ENCODE peak calls at places on chromosomes 6 and 20, in four cellular contexts. K, E, I and U are unnamed samples.

GRCh38 chr6:162151050-162151658 is 576.4 kb downstream of the PRKN start:
- DNase-seq in K (no peak), E (no peak), I (no peak), U (no peak)

GRCh38 chr20:61697666-61698597 is 367.7 kb downstream of the TAF4 start:
- DNase-seq in K (no peak), E (no peak), I (no peak), U (no peak)

GRCh38 chr6:63802606-63803206 is 167.1 kb downstream of the PHF3 start:
- DNase-seq in E (no peak), K (no peak), I (no peak), U (no peak)

GRCh38 chr20:57589123-57589727 is 28.3 kb downstream of the PCK1 start:
- DNase-seq in E (no peak), I (no peak), K (no peak), U (no peak)

GRCh38 chr6:19538086-19538485 is 299.1 kb upstream of the ID4 start:
- DNase-seq in K (no peak), I (no peak), E (no peak), U (peak; percentile 30)

GRCh38 chr6:143224516-143224915 is 163.8 kb downstream of the AIG1 start:
- DNase-seq in I (no peak), K (no peak), E (no peak), U (no peak)

GRCh38 chr6:75530696-75531095 is 37.1 kb upstream of the FILIP1 start:
- DNase-seq in K (no peak), I (no peak), E (no peak), U (no peak)

GRCh38 chr6:36677753-36678487 is 594 bp upstream of the CDKN1A start:
- DNase-seq in E (no peak), I (no peak), K (no peak), U (no peak)

GRCh38 chr20:1005452-1006027 is 3.4 kb upstream of the RSPO4 start:
- DNase-seq in E (peak; percentile 56), I (no peak), K (no peak), U (no peak)

GRCh38 chr6:30937265-30937664 is 3.5 kb upstream of the MUCL3 start:
- DNase-seq in E (no peak), K (no peak), I (no peak), U (no peak)

GRCh38 chr20:39986231-39986904 is 702.7 kb downstream of the MAFB start:
- DNase-seq in E (no peak), I (no peak), K (peak; percentile 63), U (peak; percentile 73)

GRCh38 chr20:61407561-61407960 is 155.5 kb downstream of the CDH4 start:
- DNase-seq in K (no peak), E (no peak), I (no peak), U (no peak)

GRCh38 chr6:48141975-48142374 is 31.0 kb upstream of the PTCHD4 start:
- DNase-seq in E (no peak), I (no peak), K (no peak), U (no peak)

GRCh38 chr6:113433506-113433991 is 423.6 kb upstream of the MARCKS start:
- DNase-seq in E (no peak), K (peak; percentile 50), I (no peak), U (peak; percentile 78)

GRCh38 chr20:58696411-58696961 is 3.9 kb downstream of the NPEPL1 start:
- DNase-seq in K (no peak), E (no peak), I (no peak), U (no peak)

GRCh38 chr20:46523696-46524328 is 10.5 kb upstream of the ZNF334 start:
- DNase-seq in E (no peak), K (no peak), I (no peak), U (no peak)

GRCh38 chr6:140043762-140044378 is 669.4 kb upstream of the CITED2 start:
- DNase-seq in I (no peak), K (no peak), E (no peak), U (no peak)

GRCh38 chr20:48338717-48339116 is 489.1 kb downstream of the PREX1 start:
- DNase-seq in E (no peak), K (no peak), I (no peak), U (no peak)

GRCh38 chr6:105991561-105992314 is 94.4 kb upstream of the PRDM1 start:
- DNase-seq in K (no peak), I (no peak), E (no peak), U (no peak)

GRCh38 chr6:125220712-125221111 is 67.1 kb downstream of the TPD52L1 start:
- DNase-seq in E (no peak), I (no peak), K (peak; percentile 49), U (peak; percentile 65)

GRCh38 chr6:43172127-43173007 is 1.3 kb downstream of the SRF start:
- DNase-seq in I (peak; percentile 51), E (no peak), K (peak; percentile 48), U (peak; percentile 68)

GRCh38 chr20:57435105-57435497 is 43.9 kb downstream of the RBM38 start:
- DNase-seq in I (no peak), E (no peak), K (no peak), U (no peak)

GRCh38 chr6:15969236-15969778 is 159.6 kb upstream of the MYLIP start:
- DNase-seq in I (no peak), E (no peak), K (no peak), U (no peak)

GRCh38 chr6:20707166-20707485 is 172.9 kb downstream of the CDKAL1 start:
- DNase-seq in E (peak; percentile 95), I (no peak), K (no peak), U (no peak)

GRCh38 chr6:114063956-114064355 is 93.0 kb upstream of the HDAC2 start:
- DNase-seq in K (no peak), I (no peak), E (no peak), U (no peak)